ENCODE peak calls at places on chromosomes 16 and 17, in six cellular contexts. One of them, this sample, is unnamed.

GRCh38 chr17:41402161-41402560 is 4.8 kb upstream of the KRT31 start:
- DNase-seq in fibroblast of villous mesenchyme: no peak
- DNase-seq in activated naive CD4-positive, alpha-beta T cell treated with Interleukin-2 at 50 U/mL for 16 hours: no peak
- DNase-seq in activated T-helper 2 cell treated with anti-CD3 and anti-CD28 coated beads, Interferon-gamma antibody, Interleukin-2, Interleukin-4, amounts not matched to agents 10 μg/mL and 5 μg/mL and 100 μg/mL, durations not matched to agents 14 hours and 24 hours and 36 hours: no peak
- DNase-seq in NCI-H2171: no peak
- DNase-seq in AG04450: no peak
- DNase-seq in this sample: no peak

GRCh38 chr16:66925322-66925840 is at the start of gene RRAD:
- DNase-seq in activated naive CD4-positive, alpha-beta T cell treated with Interleukin-2 at 50 U/mL for 16 hours: peak; percentile 13
- DNase-seq in NCI-H2171: no peak
- DNase-seq in fibroblast of villous mesenchyme: peak; percentile 69
- DNase-seq in AG04450: no peak
- DNase-seq in activated T-helper 2 cell treated with anti-CD3 and anti-CD28 coated beads, Interferon-gamma antibody, Interleukin-2, Interleukin-4, amounts not matched to agents 10 μg/mL and 5 μg/mL and 100 μg/mL, durations not matched to agents 14 hours and 24 hours and 36 hours: no peak
- DNase-seq in this sample: no peak

GRCh38 chr16:67977469-67978227 is 2.7 kb downstream of the DPEP3 start:
- DNase-seq in activated T-helper 2 cell treated with anti-CD3 and anti-CD28 coated beads, Interferon-gamma antibody, Interleukin-2, Interleukin-4, amounts not matched to agents 10 μg/mL and 5 μg/mL and 100 μg/mL, durations not matched to agents 14 hours and 24 hours and 36 hours: no peak
- DNase-seq in activated naive CD4-positive, alpha-beta T cell treated with Interleukin-2 at 50 U/mL for 16 hours: no peak
- DNase-seq in fibroblast of villous mesenchyme: no peak
- DNase-seq in NCI-H2171: no peak
- DNase-seq in AG04450: no peak
- DNase-seq in this sample: no peak

GRCh38 chr17:63189082-63189481 is 223.0 kb downstream of the TANC2 start:
- DNase-seq in activated naive CD4-positive, alpha-beta T cell treated with Interleukin-2 at 50 U/mL for 16 hours: no peak
- DNase-seq in activated T-helper 2 cell treated with anti-CD3 and anti-CD28 coated beads, Interferon-gamma antibody, Interleukin-2, Interleukin-4, amounts not matched to agents 10 μg/mL and 5 μg/mL and 100 μg/mL, durations not matched to agents 14 hours and 24 hours and 36 hours: no peak
- DNase-seq in NCI-H2171: no peak
- DNase-seq in fibroblast of villous mesenchyme: peak; percentile 48
- DNase-seq in AG04450: no peak
- DNase-seq in this sample: peak; percentile 59

GRCh38 chr17:46001390-46002310 is 2.6 kb downstream of the STH start:
- DNase-seq in activated naive CD4-positive, alpha-beta T cell treated with Interleukin-2 at 50 U/mL for 16 hours: no peak
- DNase-seq in fibroblast of villous mesenchyme: no peak
- DNase-seq in NCI-H2171: no peak
- DNase-seq in activated T-helper 2 cell treated with anti-CD3 and anti-CD28 coated beads, Interferon-gamma antibody, Interleukin-2, Interleukin-4, amounts not matched to agents 10 μg/mL and 5 μg/mL and 100 μg/mL, durations not matched to agents 14 hours and 24 hours and 36 hours: no peak
- DNase-seq in AG04450: no peak
- DNase-seq in this sample: no peak

GRCh38 chr17:74755533-74755932 is 7.1 kb downstream of the NHERF1 start:
- DNase-seq in activated naive CD4-positive, alpha-beta T cell treated with Interleukin-2 at 50 U/mL for 16 hours: no peak
- DNase-seq in fibroblast of villous mesenchyme: no peak
- DNase-seq in NCI-H2171: no peak
- DNase-seq in activated T-helper 2 cell treated with anti-CD3 and anti-CD28 coated beads, Interferon-gamma antibody, Interleukin-2, Interleukin-4, amounts not matched to agents 10 μg/mL and 5 μg/mL and 100 μg/mL, durations not matched to agents 14 hours and 24 hours and 36 hours: no peak
- DNase-seq in AG04450: no peak
- DNase-seq in this sample: no peak

GRCh38 chr16:86150646-86151371 is 251.8 kb downstream of the IRF8 start:
- DNase-seq in activated T-helper 2 cell treated with anti-CD3 and anti-CD28 coated beads, Interferon-gamma antibody, Interleukin-2, Interleukin-4, amounts not matched to agents 10 μg/mL and 5 μg/mL and 100 μg/mL, durations not matched to agents 14 hours and 24 hours and 36 hours: no peak
- DNase-seq in fibroblast of villous mesenchyme: no peak
- DNase-seq in AG04450: no peak
- DNase-seq in activated naive CD4-positive, alpha-beta T cell treated with Interleukin-2 at 50 U/mL for 16 hours: no peak
- DNase-seq in NCI-H2171: no peak
- DNase-seq in this sample: peak; percentile 34

GRCh38 chr16:72974142-72974769 is 73.7 kb downstream of the ZFHX3 start:
- DNase-seq in fibroblast of villous mesenchyme: no peak
- DNase-seq in activated T-helper 2 cell treated with anti-CD3 and anti-CD28 coated beads, Interferon-gamma antibody, Interleukin-2, Interleukin-4, amounts not matched to agents 10 μg/mL and 5 μg/mL and 100 μg/mL, durations not matched to agents 14 hours and 24 hours and 36 hours: no peak
- DNase-seq in AG04450: no peak
- DNase-seq in activated naive CD4-positive, alpha-beta T cell treated with Interleukin-2 at 50 U/mL for 16 hours: no peak
- DNase-seq in NCI-H2171: no peak
- DNase-seq in this sample: no peak

GRCh38 chr17:57925361-57925990 is 29.7 kb downstream of the CUEDC1 start:
- DNase-seq in activated T-helper 2 cell treated with anti-CD3 and anti-CD28 coated beads, Interferon-gamma antibody, Interleukin-2, Interleukin-4, amounts not matched to agents 10 μg/mL and 5 μg/mL and 100 μg/mL, durations not matched to agents 14 hours and 24 hours and 36 hours: no peak
- DNase-seq in NCI-H2171: peak; percentile 96
- DNase-seq in fibroblast of villous mesenchyme: no peak
- DNase-seq in AG04450: no peak
- DNase-seq in activated naive CD4-positive, alpha-beta T cell treated with Interleukin-2 at 50 U/mL for 16 hours: no peak
- DNase-seq in this sample: no peak

GRCh38 chr17:19461139-19461538 is 50.1 kb downstream of the RNF112 start:
- DNase-seq in fibroblast of villous mesenchyme: no peak
- DNase-seq in AG04450: no peak
- DNase-seq in activated T-helper 2 cell treated with anti-CD3 and anti-CD28 coated beads, Interferon-gamma antibody, Interleukin-2, Interleukin-4, amounts not matched to agents 10 μg/mL and 5 μg/mL and 100 μg/mL, durations not matched to agents 14 hours and 24 hours and 36 hours: no peak
- DNase-seq in activated naive CD4-positive, alpha-beta T cell treated with Interleukin-2 at 50 U/mL for 16 hours: no peak
- DNase-seq in NCI-H2171: no peak
- DNase-seq in this sample: no peak

GRCh38 chr17:76089680-76090516 is 10.9 kb downstream of the ZACN start:
- DNase-seq in fibroblast of villous mesenchyme: no peak
- DNase-seq in AG04450: no peak
- DNase-seq in activated T-helper 2 cell treated with anti-CD3 and anti-CD28 coated beads, Interferon-gamma antibody, Interleukin-2, Interleukin-4, amounts not matched to agents 10 μg/mL and 5 μg/mL and 100 μg/mL, durations not matched to agents 14 hours and 24 hours and 36 hours: no peak
- DNase-seq in activated naive CD4-positive, alpha-beta T cell treated with Interleukin-2 at 50 U/mL for 16 hours: no peak
- DNase-seq in NCI-H2171: no peak
- DNase-seq in this sample: no peak

GRCh38 chr16:4306439-4307214 is 9.2 kb upstream of the GLIS2 start:
- DNase-seq in activated naive CD4-positive, alpha-beta T cell treated with Interleukin-2 at 50 U/mL for 16 hours: peak; percentile 43
- DNase-seq in AG04450: no peak
- DNase-seq in activated T-helper 2 cell treated with anti-CD3 and anti-CD28 coated beads, Interferon-gamma antibody, Interleukin-2, Interleukin-4, amounts not matched to agents 10 μg/mL and 5 μg/mL and 100 μg/mL, durations not matched to agents 14 hours and 24 hours and 36 hours: no peak
- DNase-seq in NCI-H2171: peak; percentile 67
- DNase-seq in fibroblast of villous mesenchyme: no peak
- DNase-seq in this sample: no peak

GRCh38 chr16:27108826-27109665 is 42.3 kb downstream of the C16orf82 start:
- DNase-seq in NCI-H2171: no peak
- DNase-seq in AG04450: no peak
- DNase-seq in fibroblast of villous mesenchyme: no peak
- DNase-seq in activated T-helper 2 cell treated with anti-CD3 and anti-CD28 coated beads, Interferon-gamma antibody, Interleukin-2, Interleukin-4, amounts not matched to agents 10 μg/mL and 5 μg/mL and 100 μg/mL, durations not matched to agents 14 hours and 24 hours and 36 hours: no peak
- DNase-seq in activated naive CD4-positive, alpha-beta T cell treated with Interleukin-2 at 50 U/mL for 16 hours: no peak
- DNase-seq in this sample: no peak